ENCODE peak calls at places on chromosomes 3 and 15, in five cellular contexts. X is MM.1S, S is GM23248, Q is SK-N-SH, A is PC-3. M is an unnamed sample.

GRCh38 chr3:36525115-36525711 is 144.9 kb downstream of the STAC start:
- DNase-seq in X (no peak), S (peak; percentile 90), Q (no peak), A (peak; percentile 80), M (no peak)

GRCh38 chr3:99119312-99119810 is 217.9 kb upstream of the DCBLD2 start:
- DNase-seq in X (no peak), S (peak; percentile 15), Q (no peak), A (peak; percentile 16), M (no peak)

GRCh38 chr3:84904212-84904611 is 54.6 kb upstream of the CADM2 start:
- DNase-seq in Q (no peak), A (no peak), X (no peak), S (no peak), M (no peak)

GRCh38 chr3:119604878-119605277 is 7.2 kb downstream of the PLA1A start:
- DNase-seq in S (peak; percentile 78), A (peak; percentile 56), Q (no peak), X (no peak), M (no peak)

GRCh38 chr15:49558924-49559323 is 61.7 kb downstream of the FAM227B start:
- DNase-seq in Q (no peak), S (no peak), X (no peak), A (no peak), M (no peak)

GRCh38 chr3:47024932-47025331 is 45.5 kb downstream of the NBEAL2 start:
- DNase-seq in A (peak; percentile 21), Q (no peak), S (peak; percentile 66), X (no peak), M (no peak)

GRCh38 chr3:65729553-65729952 is 309.2 kb downstream of the MAGI1 start:
- DNase-seq in S (peak; percentile 52), A (no peak), Q (no peak), X (no peak), M (no peak)

GRCh38 chr3:16768956-16769355 is 115.8 kb upstream of the PLCL2 start:
- DNase-seq in S (no peak), A (peak; percentile 21), Q (no peak), X (no peak), M (peak; percentile 20)

GRCh38 chr3:127407026-127407939 is 119.4 kb upstream of the PRR20G start:
- DNase-seq in X (no peak), A (no peak), S (no peak), Q (peak; percentile 6), M (no peak)

GRCh38 chr3:126572343-126572742 is 13.6 kb upstream of the C3orf22 start:
- DNase-seq in S (no peak), A (no peak), X (no peak), Q (no peak), M (no peak)

GRCh38 chr3:45131201-45131600 is 15.0 kb downstream of the CDCP1 start:
- DNase-seq in X (no peak), Q (no peak), S (no peak), A (no peak), M (no peak)

GRCh38 chr3:169195672-169196071 is 467.8 kb downstream of the MECOM start:
- DNase-seq in X (no peak), Q (no peak), S (no peak), A (no peak), M (no peak)

GRCh38 chr3:137325170-137325569 is 367.4 kb downstream of the IL20RB start:
- DNase-seq in X (no peak), A (no peak), Q (no peak), S (no peak), M (no peak)

GRCh38 chr3:50448752-50449539 is 54.5 kb downstream of the CACNA2D2 start:
- DNase-seq in S (no peak), A (no peak), Q (peak; percentile 72), X (no peak), M (no peak)

GRCh38 chr15:73330206-73331051 is 38.3 kb downstream of the HCN4 start:
- DNase-seq in X (no peak), A (no peak), Q (no peak), S (peak; percentile 17), M (no peak)

GRCh38 chr3:152176241-152176640 is 92.5 kb upstream of the MBNL1 start:
- DNase-seq in A (no peak), X (no peak), Q (no peak), S (peak; percentile 36), M (no peak)

GRCh38 chr3:106083207-106083606 is 214.4 kb upstream of the CBLB start:
- DNase-seq in Q (no peak), A (no peak), X (no peak), S (no peak), M (no peak)

GRCh38 chr3:13518516-13519351 is 30.2 kb upstream of the FBLN2 start:
- DNase-seq in Q (peak; percentile 68), X (no peak), A (no peak), S (no peak), M (no peak)

GRCh38 chr3:9808345-9809037 is 1.6 kb upstream of the TTLL3 start:
- DNase-seq in Q (peak; percentile 72), S (peak; percentile 66), X (peak; percentile 45), A (peak; percentile 63), M (peak; percentile 77)

GRCh38 chr15:68304611-68305337 is 27.2 kb downstream of the FEM1B start:
- DNase-seq in S (no peak), A (no peak), X (peak; percentile 87), Q (no peak), M (peak; percentile 52)

GRCh38 chr3:126816956-126817777 is 113.1 kb downstream of the CHCHD6 start:
- DNase-seq in X (peak; percentile 48), A (no peak), S (peak; percentile 28), Q (no peak), M (peak; percentile 15)

GRCh38 chr3:129070086-129070875 is 9.7 kb downstream of the GP9 start:
- DNase-seq in S (no peak), A (no peak), X (no peak), Q (no peak), M (no peak)

GRCh38 chr3:33962383-33962782 is 164.0 kb downstream of the PDCD6IP start:
- DNase-seq in Q (no peak), X (no peak), A (no peak), S (no peak), M (no peak)

GRCh38 chr3:157166115-157166514 is 6.2 kb upstream of the CCNL1 start:
- DNase-seq in S (no peak), Q (no peak), A (no peak), X (no peak), M (no peak)

GRCh38 chr3:15102256-15102655 is 3.3 kb upstream of the RBSN start:
- DNase-seq in S (peak; percentile 4), X (no peak), Q (no peak), A (peak; percentile 48), M (no peak)

GRCh38 chr3:12303532-12303931 is 14.7 kb downstream of the PPARG start:
- DNase-seq in Q (no peak), S (peak; percentile 95), A (peak; percentile 55), X (no peak), M (no peak)

GRCh38 chr3:40546811-40547210 is 22.1 kb downstream of the ZNF621 start:
- DNase-seq in Q (no peak), A (peak; percentile 31), X (no peak), S (peak; percentile 88), M (peak; percentile 12)

GRCh38 chr15:31799711-31800321 is 230.5 kb upstream of the CHRNA7 start:
- DNase-seq in Q (no peak), S (peak; percentile 69), A (peak; percentile 35), X (peak; percentile 7), M (no peak)

GRCh38 chr3:120908030-120908802 is at the start of gene STXBP5L:
- DNase-seq in X (peak; percentile 95), Q (peak; percentile 92), S (peak; percentile 81), A (peak; percentile 82), M (peak; percentile 97)

GRCh38 chr3:155262295-155262694 is 31.2 kb downstream of the STRIT1 start:
- DNase-seq in X (no peak), S (no peak), Q (no peak), A (no peak), M (no peak)

GRCh38 chr3:111932962-111933361 is 45.9 kb upstream of the ABHD10 start:
- DNase-seq in S (no peak), Q (no peak), X (no peak), A (no peak), M (no peak)

GRCh38 chr3:111929484-111929883 is 49.3 kb upstream of the ABHD10 start:
- DNase-seq in Q (no peak), S (no peak), X (no peak), A (no peak), M (no peak)

GRCh38 chr3:111924283-111924682 is 54.5 kb upstream of the ABHD10 start:
- DNase-seq in S (no peak), X (no peak), Q (no peak), A (peak; percentile 73), M (no peak)

GRCh38 chr3:111926266-111926676 is 52.6 kb upstream of the ABHD10 start:
- DNase-seq in A (peak; percentile 78), X (no peak), Q (no peak), S (no peak), M (peak; percentile 57)

GRCh38 chr3:111928613-111929012 is 50.2 kb upstream of the ABHD10 start:
- DNase-seq in A (no peak), S (no peak), Q (no peak), X (no peak), M (no peak)
- H3F3A ChIP-seq in A (no peaks in the 10 kb centered on the region), S (peaks cover 15% of the 10 kb centered on the region), Q (peaks cover under 1% of the 10 kb centered on the region), X (no peaks in the 10 kb centered on the region), M (no peaks in the 10 kb centered on the region)

DNA sequence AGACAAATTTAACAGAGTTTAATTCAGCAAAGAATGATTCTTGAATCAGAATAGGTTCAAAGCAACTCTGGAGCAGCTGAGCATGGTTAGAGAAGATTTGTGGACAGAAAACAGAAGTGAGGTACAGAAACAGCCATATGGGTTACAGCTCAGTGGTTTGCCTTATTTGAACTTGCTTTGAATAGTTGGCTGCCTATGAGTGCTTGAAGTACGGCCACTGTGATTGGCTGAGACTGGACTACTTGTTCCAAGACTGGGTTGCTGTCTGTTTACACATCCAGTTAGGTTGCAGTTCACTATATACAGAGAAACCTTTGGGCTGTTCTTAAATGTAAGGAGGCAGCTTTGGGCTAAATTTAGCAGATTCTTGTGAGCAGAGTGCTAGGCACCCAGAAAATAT is 79.4 kb upstream of the CADPS start:
- DNase-seq in X (no peak), S (no peak), Q (no peak), A (no peak), M (peak; percentile 11)
- H3K9ac ChIP-seq in X (no peak overlapping the region), S (no peak overlapping the region), Q (no peak overlapping the region), A (no peak overlapping the region), M (no peak overlapping the region)

GRCh38 chr3:39358302-39358701 is 24.9 kb upstream of the SLC25A38 start:
- DNase-seq in Q (no peak), S (no peak), X (no peak), A (no peak), M (no peak)

GRCh38 chr3:39362177-39362576 is 21.0 kb upstream of the SLC25A38 start:
- DNase-seq in X (no peak), S (no peak), A (no peak), Q (no peak), M (no peak)

GRCh38 chr3:39362812-39363211 is 20.4 kb upstream of the SLC25A38 start:
- DNase-seq in Q (no peak), A (no peak), S (no peak), X (no peak), M (no peak)

GRCh38 chr3:39361252-39361927 is 21.8 kb upstream of the SLC25A38 start:
- DNase-seq in Q (no peak), X (no peak), A (no peak), S (no peak), M (no peak)
- TF ChIP-seq EZH2phosphoT487 in Q (no peak), X (no peak), A (no peak), S (no peak), M (no peak)

DNA sequence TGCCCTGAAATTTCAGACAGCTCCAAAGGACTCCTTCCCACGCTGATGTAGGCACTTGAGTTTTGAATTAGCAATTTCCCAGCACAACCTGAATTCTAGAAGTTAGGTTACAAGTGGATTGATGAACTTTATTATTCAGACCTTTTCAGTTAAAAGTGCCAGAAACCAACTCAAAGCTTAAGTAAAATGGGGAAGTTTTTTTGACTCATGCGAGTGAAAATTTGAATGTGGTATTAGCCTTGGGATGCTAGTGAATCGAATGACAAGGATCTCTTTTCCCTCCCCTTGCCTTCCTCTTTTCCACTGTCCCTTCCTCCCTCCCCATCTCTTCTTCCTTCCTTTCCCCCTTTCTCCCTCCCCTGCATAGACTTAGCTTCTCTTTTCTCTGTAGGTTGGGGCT is 295.2 kb upstream of the PROK2 start:
- DNase-seq in X (no peak), S (no peak), Q (no peak), A (no peak), M (no peak)
- H3F3A ChIP-seq in X (peaks cover 25% of the 10 kb centered on the region), S (peaks cover 9% of the 10 kb centered on the region), Q (no peaks in the 10 kb centered on the region), A (no peaks in the 10 kb centered on the region), M (no peaks in the 10 kb centered on the region)